ENCODE peak calls at places on chromosomes 2 and 18, in five cellular contexts. One of them, this sample, is unnamed.

GRCh38 chr2:6784299-6784698 is 81.4 kb downstream of the CMPK2 start:
- DNase-seq in MCF 10A: peak
- DNase-seq in GM20000: no peak
- DNase-seq in cardiac muscle cell: no peak
- DNase-seq in lower lobe of right lung: no peak
- DNase-seq in this sample: no peak

GRCh38 chr2:150080115-150080514 is 407.4 kb downstream of the RND3 start:
- DNase-seq in MCF 10A: no peak
- DNase-seq in GM20000: no peak
- DNase-seq in cardiac muscle cell: no peak
- DNase-seq in lower lobe of right lung: no peak
- DNase-seq in this sample: no peak

GRCh38 chr18:49677762-49678398 is 116.0 kb downstream of the LIPG start:
- DNase-seq in MCF 10A: no peak
- DNase-seq in GM20000: no peak
- DNase-seq in cardiac muscle cell: no peak
- DNase-seq in lower lobe of right lung: no peak
- DNase-seq in this sample: peak

GRCh38 chr18:34158881-34159690 is 65.6 kb downstream of the NOL4 start:
- DNase-seq in MCF 10A: no peak
- DNase-seq in GM20000: peak
- DNase-seq in cardiac muscle cell: peak
- DNase-seq in lower lobe of right lung: peak
- DNase-seq in this sample: peak

GRCh38 chr18:961644-962355 is 57.1 kb downstream of the ADCYAP1 start:
- DNase-seq in MCF 10A: peak
- DNase-seq in GM20000: peak
- DNase-seq in cardiac muscle cell: peak
- DNase-seq in lower lobe of right lung: no peak
- DNase-seq in this sample: peak

GRCh38 chr2:171160119-171160629 is 519 bp downstream of the TLK1 start:
- DNase-seq in MCF 10A: peak
- DNase-seq in GM20000: peak
- DNase-seq in cardiac muscle cell: peak
- DNase-seq in lower lobe of right lung: peak
- DNase-seq in this sample: peak

GRCh38 chr2:65040414-65041261 is 15.6 kb upstream of the CEP68 start:
- DNase-seq in MCF 10A: peak
- DNase-seq in GM20000: peak
- DNase-seq in cardiac muscle cell: peak
- DNase-seq in lower lobe of right lung: peak
- DNase-seq in this sample: no peak

GRCh38 chr2:79039944-79040343 is 14.4 kb downstream of the REG3G start:
- DNase-seq in MCF 10A: no peak
- DNase-seq in GM20000: no peak
- DNase-seq in cardiac muscle cell: no peak
- DNase-seq in lower lobe of right lung: no peak
- DNase-seq in this sample: no peak

GRCh38 chr2:41194235-41194634 is 742.3 kb upstream of the SLC8A1 start:
- DNase-seq in MCF 10A: peak
- DNase-seq in GM20000: no peak
- DNase-seq in cardiac muscle cell: peak
- DNase-seq in lower lobe of right lung: no peak
- DNase-seq in this sample: no peak

GRCh38 chr18:73842795-73843394 is 304.7 kb downstream of the FBXO15 start:
- DNase-seq in MCF 10A: peak
- DNase-seq in GM20000: peak
- DNase-seq in cardiac muscle cell: peak
- DNase-seq in lower lobe of right lung: no peak
- DNase-seq in this sample: no peak

GRCh38 chr2:12741361-12741760 is 24.6 kb downstream of the TRIB2 start:
- DNase-seq in MCF 10A: no peak
- DNase-seq in GM20000: no peak
- DNase-seq in cardiac muscle cell: no peak
- DNase-seq in lower lobe of right lung: no peak
- DNase-seq in this sample: no peak

GRCh38 chr18:76573325-76574025 is 78.4 kb upstream of the ZNF516 start:
- DNase-seq in MCF 10A: peak
- DNase-seq in GM20000: no peak
- DNase-seq in cardiac muscle cell: no peak
- DNase-seq in lower lobe of right lung: no peak
- DNase-seq in this sample: no peak

GRCh38 chr2:174681099-174681982 is 82.9 kb downstream of the CHRNA1 start:
- DNase-seq in MCF 10A: no peak
- DNase-seq in GM20000: no peak
- DNase-seq in cardiac muscle cell: peak
- DNase-seq in lower lobe of right lung: no peak
- DNase-seq in this sample: no peak

GRCh38 chr2:72008608-72009007 is 139.1 kb downstream of the CYP26B1 start:
- DNase-seq in MCF 10A: peak
- DNase-seq in GM20000: no peak
- DNase-seq in cardiac muscle cell: no peak
- DNase-seq in lower lobe of right lung: no peak
- DNase-seq in this sample: no peak

GRCh38 chr2:106094101-106094860 is 99.8 kb downstream of the UXS1 start:
- DNase-seq in MCF 10A: no peak
- DNase-seq in GM20000: no peak
- DNase-seq in cardiac muscle cell: no peak
- DNase-seq in lower lobe of right lung: no peak
- DNase-seq in this sample: no peak

GRCh38 chr18:13316066-13316465 is 97.5 kb downstream of the LDLRAD4 start:
- DNase-seq in MCF 10A: no peak
- DNase-seq in GM20000: no peak
- DNase-seq in cardiac muscle cell: no peak
- DNase-seq in lower lobe of right lung: no peak
- DNase-seq in this sample: no peak

GRCh38 chr2:178251126-178251525 is 56.8 kb downstream of the OSBPL6 start:
- DNase-seq in MCF 10A: no peak
- DNase-seq in GM20000: no peak
- DNase-seq in cardiac muscle cell: no peak
- DNase-seq in lower lobe of right lung: no peak
- DNase-seq in this sample: no peak

GRCh38 chr2:109133746-109134145 is 4.7 kb downstream of the SH3RF3 start:
- DNase-seq in MCF 10A: no peak
- DNase-seq in GM20000: no peak
- DNase-seq in cardiac muscle cell: no peak
- DNase-seq in lower lobe of right lung: no peak
- DNase-seq in this sample: no peak

GRCh38 chr2:160973991-160974390 is 186.2 kb upstream of the TANK start:
- DNase-seq in MCF 10A: no peak
- DNase-seq in GM20000: no peak
- DNase-seq in cardiac muscle cell: no peak
- DNase-seq in lower lobe of right lung: no peak
- DNase-seq in this sample: no peak

GRCh38 chr2:158493458-158493857 is 36.7 kb downstream of the PKP4 start:
- DNase-seq in MCF 10A: no peak
- DNase-seq in GM20000: no peak
- DNase-seq in cardiac muscle cell: peak
- DNase-seq in lower lobe of right lung: no peak
- DNase-seq in this sample: no peak

GRCh38 chr2:101415220-101415619 is 27.9 kb upstream of the CREG2 start:
- DNase-seq in MCF 10A: no peak
- DNase-seq in GM20000: no peak
- DNase-seq in cardiac muscle cell: no peak
- DNase-seq in lower lobe of right lung: no peak
- DNase-seq in this sample: no peak

GRCh38 chr18:28204154-28204553 is 27.2 kb upstream of the CDH2 start:
- DNase-seq in MCF 10A: peak
- DNase-seq in GM20000: no peak
- DNase-seq in cardiac muscle cell: no peak
- DNase-seq in lower lobe of right lung: no peak
- DNase-seq in this sample: no peak

GRCh38 chr2:201798252-201798918 is 8.0 kb upstream of the CDK15 start:
- DNase-seq in MCF 10A: peak
- DNase-seq in GM20000: no peak
- DNase-seq in cardiac muscle cell: no peak
- DNase-seq in lower lobe of right lung: no peak
- DNase-seq in this sample: no peak

GRCh38 chr18:63850636-63851035 is 36.9 kb upstream of the SERPINB2 start:
- DNase-seq in MCF 10A: no peak
- DNase-seq in GM20000: no peak
- DNase-seq in cardiac muscle cell: no peak
- DNase-seq in lower lobe of right lung: no peak
- DNase-seq in this sample: no peak

GRCh38 chr2:199692489-199692888 is 158.5 kb downstream of the FTCDNL1 start:
- DNase-seq in MCF 10A: peak
- DNase-seq in GM20000: no peak
- DNase-seq in cardiac muscle cell: peak
- DNase-seq in lower lobe of right lung: no peak
- DNase-seq in this sample: no peak

GRCh38 chr2:75022516-75022915 is 64.1 kb downstream of the POLE4 start:
- DNase-seq in MCF 10A: no peak
- DNase-seq in GM20000: no peak
- DNase-seq in cardiac muscle cell: no peak
- DNase-seq in lower lobe of right lung: no peak
- DNase-seq in this sample: no peak

GRCh38 chr2:48532824-48533223 is 2.9 kb downstream of the STON1 start:
- DNase-seq in MCF 10A: no peak
- DNase-seq in GM20000: no peak
- DNase-seq in cardiac muscle cell: no peak
- DNase-seq in lower lobe of right lung: no peak
- DNase-seq in this sample: no peak

GRCh38 chr2:39469807-39470206 is 32.7 kb upstream of the MAP4K3 start:
- DNase-seq in MCF 10A: peak
- DNase-seq in GM20000: peak
- DNase-seq in cardiac muscle cell: peak
- DNase-seq in lower lobe of right lung: no peak
- DNase-seq in this sample: peak

GRCh38 chr2:80381666-80382065 is 77.1 kb upstream of the LRRTM1 start:
- DNase-seq in MCF 10A: no peak
- DNase-seq in GM20000: no peak
- DNase-seq in cardiac muscle cell: no peak
- DNase-seq in lower lobe of right lung: no peak
- DNase-seq in this sample: no peak

GRCh38 chr2:218734190-218734975 is 23.7 kb downstream of the TTLL4 start:
- DNase-seq in MCF 10A: no peak
- DNase-seq in GM20000: no peak
- DNase-seq in cardiac muscle cell: no peak
- DNase-seq in lower lobe of right lung: no peak
- DNase-seq in this sample: no peak

GRCh38 chr2:218130373-218130772 is 4.5 kb downstream of the CXCR2 start:
- DNase-seq in MCF 10A: no peak
- DNase-seq in GM20000: no peak
- DNase-seq in cardiac muscle cell: no peak
- DNase-seq in lower lobe of right lung: no peak
- DNase-seq in this sample: no peak

GRCh38 chr2:225466891-225467604 is 67.5 kb downstream of the NYAP2 start:
- DNase-seq in MCF 10A: no peak
- DNase-seq in GM20000: no peak
- DNase-seq in cardiac muscle cell: no peak
- DNase-seq in lower lobe of right lung: no peak
- DNase-seq in this sample: no peak

GRCh38 chr18:6763524-6763923 is 34.0 kb downstream of the ARHGAP28 start:
- DNase-seq in MCF 10A: no peak
- DNase-seq in GM20000: no peak
- DNase-seq in cardiac muscle cell: no peak
- DNase-seq in lower lobe of right lung: no peak
- DNase-seq in this sample: no peak

GRCh38 chr2:85811850-85812735 is 58.3 kb downstream of the ATOH8 start:
- DNase-seq in MCF 10A: no peak
- DNase-seq in GM20000: no peak
- DNase-seq in cardiac muscle cell: no peak
- DNase-seq in lower lobe of right lung: no peak
- DNase-seq in this sample: no peak

GRCh38 chr2:55707751-55708150 is 14.1 kb upstream of the PNPT1 start:
- DNase-seq in MCF 10A: no peak
- DNase-seq in GM20000: no peak
- DNase-seq in cardiac muscle cell: no peak
- DNase-seq in lower lobe of right lung: no peak
- DNase-seq in this sample: no peak
- TF ChIP-seq CTCF in MCF 10A: no peak
- TF ChIP-seq CTCF in GM20000: no peak
- TF ChIP-seq CTCF in cardiac muscle cell: no peak
- TF ChIP-seq CTCF in lower lobe of right lung: no peak
- TF ChIP-seq CTCF in this sample: no peak

DNA sequence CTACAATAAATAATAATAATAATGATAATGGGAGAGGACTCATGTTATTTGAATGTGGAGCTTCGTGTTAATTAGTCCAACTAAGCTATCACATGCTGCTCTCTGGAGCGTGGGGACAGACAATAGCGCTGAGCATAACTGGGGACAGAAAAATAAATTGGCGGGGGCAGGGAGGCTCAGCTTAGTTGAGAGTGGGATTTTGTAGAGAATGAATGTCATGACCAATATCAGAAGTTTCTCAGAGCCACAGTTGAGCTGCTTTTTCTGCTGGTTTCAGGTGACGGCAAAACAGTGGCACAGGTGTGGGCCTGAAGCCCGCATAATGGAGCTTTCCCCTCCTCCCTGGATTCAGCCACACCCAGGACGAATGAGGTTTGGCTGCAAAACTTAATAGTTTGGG is 111.1 kb upstream of the CAB39 start:
- DNase-seq in MCF 10A: no peak
- DNase-seq in GM20000: peak
- DNase-seq in cardiac muscle cell: no peak
- DNase-seq in lower lobe of right lung: no peak
- DNase-seq in this sample: peak
- TF ChIP-seq CTCF in MCF 10A: no peak
- TF ChIP-seq CTCF in GM20000: no peak
- TF ChIP-seq CTCF in cardiac muscle cell: no peak
- TF ChIP-seq CTCF in lower lobe of right lung: no peak
- TF ChIP-seq CTCF in this sample: no peak

GRCh38 chr2:95165371-95166064 is at the start of gene ZNF2:
- DNase-seq in MCF 10A: peak
- DNase-seq in GM20000: peak
- DNase-seq in cardiac muscle cell: peak
- DNase-seq in lower lobe of right lung: peak
- DNase-seq in this sample: peak
- TF ChIP-seq CTCF in MCF 10A: no peak
- TF ChIP-seq CTCF in GM20000: no peak
- TF ChIP-seq CTCF in cardiac muscle cell: no peak
- TF ChIP-seq CTCF in lower lobe of right lung: no peak
- TF ChIP-seq CTCF in this sample: no peak

DNA sequence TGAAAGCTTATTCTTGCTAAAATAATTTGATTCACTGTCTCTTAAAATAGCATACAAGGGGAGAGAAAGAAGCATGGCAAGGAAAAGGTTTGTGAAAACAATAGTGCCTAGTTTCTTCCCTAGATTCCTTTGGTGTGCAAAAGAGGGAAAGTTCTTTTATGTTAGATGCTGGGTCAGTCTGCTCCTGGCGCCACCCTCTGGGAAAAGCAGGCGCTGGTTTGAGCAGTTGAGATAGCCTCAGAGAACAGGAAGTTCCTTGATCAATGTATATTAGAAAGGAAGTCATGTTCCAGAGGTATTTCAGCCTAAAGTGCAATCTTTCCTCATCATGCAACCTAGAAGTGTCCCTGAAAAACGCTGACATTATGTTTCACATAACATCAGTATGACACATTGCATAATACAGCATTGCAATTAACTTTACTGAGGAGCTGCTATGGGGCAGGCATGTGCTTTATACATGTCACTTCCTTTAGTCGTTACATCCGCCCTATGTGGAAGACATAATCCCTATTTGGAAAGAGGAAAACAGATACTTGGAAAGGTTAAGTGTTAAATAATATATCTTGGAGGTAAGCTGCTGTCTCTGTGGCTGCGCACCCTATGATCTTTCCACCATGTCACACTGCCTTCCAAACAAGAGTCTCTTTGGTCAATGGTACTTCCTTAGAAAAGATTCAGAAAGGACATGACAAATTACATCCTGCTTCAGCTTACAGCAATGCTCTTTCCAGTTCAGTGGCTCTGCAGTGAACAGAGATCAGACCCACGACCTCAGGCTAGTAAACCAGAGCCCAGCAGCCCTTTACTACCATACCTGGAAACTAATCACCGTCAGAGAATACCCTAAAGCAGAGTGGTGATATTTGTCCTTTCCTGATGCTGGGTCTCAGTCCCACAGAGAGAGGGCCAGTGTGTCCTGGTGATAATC is 369.7 kb downstream of the RAD51AP2 start:
- DNase-seq in MCF 10A: peak
- DNase-seq in GM20000: no peak
- DNase-seq in cardiac muscle cell: peak
- DNase-seq in lower lobe of right lung: peak
- DNase-seq in this sample: no peak
- TF ChIP-seq CTCF in MCF 10A: peak
- TF ChIP-seq CTCF in GM20000: no peak
- TF ChIP-seq CTCF in cardiac muscle cell: peak
- TF ChIP-seq CTCF in lower lobe of right lung: peak
- TF ChIP-seq CTCF in this sample: peak